ENCODE peak calls at places on chromosomes 2 and 18, in seven cellular contexts. One of them, this sample, is unnamed.

GRCh38 chr18:51171208-51171607 is 26.3 kb downstream of the MEX3C start:
- DNase-seq in neuronal stem cell: no peak
- DNase-seq in IMR-90: no peak
- DNase-seq in H9: no peak
- DNase-seq in H1: no peak
- DNase-seq in mesendoderm: no peak
- DNase-seq in mesenchymal stem cell: no peak
- DNase-seq in this sample: no peak

GRCh38 chr18:13438507-13439056 is 220.0 kb downstream of the LDLRAD4 start:
- DNase-seq in neuronal stem cell: no peak
- DNase-seq in IMR-90: no peak
- DNase-seq in H9: no peak
- DNase-seq in H1: no peak
- DNase-seq in mesendoderm: no peak
- DNase-seq in mesenchymal stem cell: no peak
- DNase-seq in this sample: no peak

GRCh38 chr2:71671203-71671602 is 217.8 kb downstream of the DYSF start:
- DNase-seq in neuronal stem cell: no peak
- DNase-seq in IMR-90: no peak
- DNase-seq in H9: peak; percentile 13
- DNase-seq in H1: no peak
- DNase-seq in mesendoderm: no peak
- DNase-seq in mesenchymal stem cell: no peak
- DNase-seq in this sample: no peak

GRCh38 chr18:62578980-62579511 is 56.2 kb downstream of the ZCCHC2 start:
- DNase-seq in neuronal stem cell: no peak
- DNase-seq in IMR-90: no peak
- DNase-seq in H9: no peak
- DNase-seq in H1: no peak
- DNase-seq in mesendoderm: no peak
- DNase-seq in mesenchymal stem cell: no peak
- DNase-seq in this sample: no peak

GRCh38 chr18:26159353-26159752 is 25.7 kb downstream of the PSMA8 start:
- DNase-seq in neuronal stem cell: no peak
- DNase-seq in IMR-90: no peak
- DNase-seq in H9: no peak
- DNase-seq in H1: no peak
- DNase-seq in mesendoderm: no peak
- DNase-seq in mesenchymal stem cell: no peak
- DNase-seq in this sample: no peak

GRCh38 chr2:18077724-18078123 is 199.3 kb downstream of the KCNS3 start:
- DNase-seq in neuronal stem cell: no peak
- DNase-seq in IMR-90: peak; percentile 69
- DNase-seq in H9: no peak
- DNase-seq in H1: no peak
- DNase-seq in mesendoderm: no peak
- DNase-seq in mesenchymal stem cell: peak; percentile 83
- DNase-seq in this sample: no peak

GRCh38 chr2:217804786-217805678 is 197.8 kb downstream of the TNS1 start:
- DNase-seq in neuronal stem cell: no peak
- DNase-seq in IMR-90: no peak
- DNase-seq in H9: no peak
- DNase-seq in H1: no peak
- DNase-seq in mesendoderm: peak; percentile 43
- DNase-seq in mesenchymal stem cell: peak; percentile 22
- DNase-seq in this sample: no peak

GRCh38 chr2:30234180-30234971 is 3.0 kb downstream of the LBH start:
- DNase-seq in neuronal stem cell: no peak
- DNase-seq in IMR-90: peak; percentile 96
- DNase-seq in H9: no peak
- DNase-seq in H1: no peak
- DNase-seq in mesendoderm: peak; percentile 97
- DNase-seq in mesenchymal stem cell: peak; percentile 76
- DNase-seq in this sample: peak; percentile 58

GRCh38 chr2:219125886-219126270 is 34.7 kb downstream of the NHEJ1 start:
- DNase-seq in neuronal stem cell: no peak
- DNase-seq in IMR-90: no peak
- DNase-seq in H9: no peak
- DNase-seq in H1: no peak
- DNase-seq in mesendoderm: no peak
- DNase-seq in mesenchymal stem cell: no peak
- DNase-seq in this sample: no peak

GRCh38 chr2:25411281-25411680 is 69.6 kb upstream of the DNMT3A start:
- DNase-seq in neuronal stem cell: no peak
- DNase-seq in IMR-90: no peak
- DNase-seq in H9: no peak
- DNase-seq in H1: no peak
- DNase-seq in mesendoderm: no peak
- DNase-seq in mesenchymal stem cell: no peak
- DNase-seq in this sample: no peak

GRCh38 chr18:51537487-51537886 is 340.0 kb upstream of the MEX3C start:
- DNase-seq in neuronal stem cell: peak; percentile 2
- DNase-seq in IMR-90: no peak
- DNase-seq in H9: peak; percentile 78
- DNase-seq in H1: peak; percentile 27
- DNase-seq in mesendoderm: peak; percentile 75
- DNase-seq in mesenchymal stem cell: peak; percentile 24
- DNase-seq in this sample: peak; percentile 4

GRCh38 chr2:27356056-27356381 is 545 bp downstream of the GTF3C2 start:
- DNase-seq in neuronal stem cell: no peak
- DNase-seq in IMR-90: peak; percentile 53
- DNase-seq in H9: no peak
- DNase-seq in H1: no peak
- DNase-seq in mesendoderm: peak; percentile 76
- DNase-seq in mesenchymal stem cell: peak; percentile 83
- DNase-seq in this sample: peak; percentile 35

GRCh38 chr2:121388371-121388770 is 103.4 kb upstream of the TFCP2L1 start:
- DNase-seq in neuronal stem cell: no peak
- DNase-seq in IMR-90: no peak
- DNase-seq in H9: no peak
- DNase-seq in H1: no peak
- DNase-seq in mesendoderm: no peak
- DNase-seq in mesenchymal stem cell: no peak
- DNase-seq in this sample: no peak

GRCh38 chr18:64097497-64097896 is 51.4 kb downstream of the LINC00305 start:
- DNase-seq in neuronal stem cell: no peak
- DNase-seq in IMR-90: no peak
- DNase-seq in H9: no peak
- DNase-seq in H1: no peak
- DNase-seq in mesendoderm: no peak
- DNase-seq in mesenchymal stem cell: no peak
- DNase-seq in this sample: no peak

GRCh38 chr2:226461981-226462380 is 337.6 kb downstream of the IRS1 start:
- DNase-seq in neuronal stem cell: no peak
- DNase-seq in IMR-90: no peak
- DNase-seq in H9: no peak
- DNase-seq in H1: no peak
- DNase-seq in mesendoderm: no peak
- DNase-seq in mesenchymal stem cell: no peak
- DNase-seq in this sample: no peak

GRCh38 chr18:32930695-32931301 is 158.0 kb upstream of the KLHL14 start:
- DNase-seq in neuronal stem cell: peak; percentile 9
- DNase-seq in IMR-90: peak; percentile 60
- DNase-seq in H9: no peak
- DNase-seq in H1: no peak
- DNase-seq in mesendoderm: peak; percentile 52
- DNase-seq in mesenchymal stem cell: peak; percentile 41
- DNase-seq in this sample: no peak

GRCh38 chr2:160209457-160209856 is 9.4 kb upstream of the ITGB6 start:
- DNase-seq in neuronal stem cell: no peak
- DNase-seq in IMR-90: peak; percentile 99
- DNase-seq in H9: no peak
- DNase-seq in H1: no peak
- DNase-seq in mesendoderm: no peak
- DNase-seq in mesenchymal stem cell: peak; percentile 96
- DNase-seq in this sample: peak; percentile 96

GRCh38 chr2:26274058-26274613 is 29.4 kb downstream of the HADHB start:
- DNase-seq in neuronal stem cell: no peak
- DNase-seq in IMR-90: peak; percentile 90
- DNase-seq in H9: no peak
- DNase-seq in H1: no peak
- DNase-seq in mesendoderm: no peak
- DNase-seq in mesenchymal stem cell: peak; percentile 95
- DNase-seq in this sample: peak; percentile 88

GRCh38 chr2:241226723-241227634 is 38.5 kb downstream of the ANO7 start:
- DNase-seq in neuronal stem cell: no peak
- DNase-seq in IMR-90: peak; percentile 15
- DNase-seq in H9: peak; percentile 52
- DNase-seq in H1: no peak
- DNase-seq in mesendoderm: no peak
- DNase-seq in mesenchymal stem cell: no peak
- DNase-seq in this sample: no peak

GRCh38 chr18:74418023-74418422 is 39.1 kb downstream of the DIPK1C start:
- DNase-seq in neuronal stem cell: no peak
- DNase-seq in IMR-90: no peak
- DNase-seq in H9: no peak
- DNase-seq in H1: no peak
- DNase-seq in mesendoderm: no peak
- DNase-seq in mesenchymal stem cell: no peak
- DNase-seq in this sample: no peak

GRCh38 chr18:41170346-41170745 is 784.7 kb upstream of the PIK3C3 start:
- DNase-seq in neuronal stem cell: no peak
- DNase-seq in IMR-90: peak; percentile 27
- DNase-seq in H9: no peak
- DNase-seq in H1: no peak
- DNase-seq in mesendoderm: no peak
- DNase-seq in mesenchymal stem cell: peak; percentile 24
- DNase-seq in this sample: no peak

GRCh38 chr2:17918789-17919188 is 40.3 kb downstream of the KCNS3 start:
- DNase-seq in neuronal stem cell: no peak
- DNase-seq in IMR-90: peak; percentile 13
- DNase-seq in H9: no peak
- DNase-seq in H1: no peak
- DNase-seq in mesendoderm: peak; percentile 73
- DNase-seq in mesenchymal stem cell: peak; percentile 10
- DNase-seq in this sample: no peak

GRCh38 chr2:14751581-14751980 is 119.1 kb downstream of the LRATD1 start:
- DNase-seq in neuronal stem cell: no peak
- DNase-seq in IMR-90: no peak
- DNase-seq in H9: no peak
- DNase-seq in H1: no peak
- DNase-seq in mesendoderm: no peak
- DNase-seq in mesenchymal stem cell: no peak
- DNase-seq in this sample: no peak
- H3K18ac ChIP-seq in neuronal stem cell: no peak overlapping the region
- H3K18ac ChIP-seq in IMR-90: no peak overlapping the region
- H3K18ac ChIP-seq in H9: no peak overlapping the region
- H3K18ac ChIP-seq in H1: no peak overlapping the region
- H3K18ac ChIP-seq in mesendoderm: no peak overlapping the region
- H3K18ac ChIP-seq in mesenchymal stem cell: no peak overlapping the region
- H3K18ac ChIP-seq in this sample: no peak overlapping the region

DNA sequence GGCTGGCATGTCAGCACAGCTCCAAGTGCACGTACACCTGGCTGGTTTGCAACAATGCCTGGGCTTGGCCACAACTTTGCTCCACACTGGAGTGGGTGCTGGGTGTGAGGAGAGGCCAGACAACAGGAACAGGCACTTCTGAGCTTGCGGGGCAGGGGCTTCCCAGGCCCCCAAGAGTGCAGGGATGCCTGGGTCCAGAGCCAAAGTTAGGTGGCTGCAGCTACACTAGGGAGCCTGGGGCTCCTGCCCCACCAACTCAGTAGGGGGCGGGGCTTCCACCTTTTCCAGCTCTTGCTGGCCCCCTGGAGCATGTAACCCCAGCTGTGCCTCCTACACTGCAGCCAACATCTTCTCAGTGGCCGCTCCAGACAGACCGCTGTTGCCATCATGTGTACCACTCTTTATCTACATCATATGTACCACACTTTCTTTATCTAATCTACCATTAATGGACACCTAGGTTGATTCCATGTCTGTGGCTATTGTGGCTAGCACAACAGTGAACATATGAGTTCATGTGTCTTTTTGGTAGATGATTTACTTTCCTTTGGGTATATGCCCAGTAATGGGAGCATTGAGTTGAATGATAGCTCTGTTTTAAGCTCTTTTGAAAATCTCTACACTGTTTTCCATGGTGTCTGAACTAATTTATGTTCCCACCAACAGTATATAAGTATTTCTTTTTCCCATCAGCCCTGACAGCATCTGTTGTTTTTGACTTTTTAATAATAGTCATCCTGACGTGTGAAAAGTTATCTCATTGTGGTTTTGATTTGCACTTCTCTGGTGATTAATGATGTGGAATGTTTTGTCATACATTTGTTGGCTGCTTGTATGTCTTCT is 87.9 kb downstream of the ZNF804A start:
- DNase-seq in neuronal stem cell: no peak
- DNase-seq in IMR-90: no peak
- DNase-seq in H9: peak; percentile 15
- DNase-seq in H1: no peak
- DNase-seq in mesendoderm: no peak
- DNase-seq in mesenchymal stem cell: peak; percentile 15
- DNase-seq in this sample: no peak
- H3K18ac ChIP-seq in neuronal stem cell: no peak overlapping the region
- H3K18ac ChIP-seq in IMR-90: no peak overlapping the region
- H3K18ac ChIP-seq in H9: no peak overlapping the region
- H3K18ac ChIP-seq in H1: no peak overlapping the region
- H3K18ac ChIP-seq in mesendoderm: no peak overlapping the region
- H3K18ac ChIP-seq in mesenchymal stem cell: no peak overlapping the region
- H3K18ac ChIP-seq in this sample: no peak overlapping the region

GRCh38 chr2:230738391-230738811 is 25.8 kb downstream of the CAB39 start:
- DNase-seq in neuronal stem cell: no peak
- DNase-seq in IMR-90: peak; percentile 63
- DNase-seq in H9: no peak
- DNase-seq in H1: no peak
- DNase-seq in mesendoderm: no peak
- DNase-seq in mesenchymal stem cell: peak; percentile 83
- DNase-seq in this sample: no peak
- H3K18ac ChIP-seq in neuronal stem cell: no peak overlapping the region
- H3K18ac ChIP-seq in IMR-90: no peak overlapping the region
- H3K18ac ChIP-seq in H9: no peak overlapping the region
- H3K18ac ChIP-seq in H1: no peak overlapping the region
- H3K18ac ChIP-seq in mesendoderm: no peak overlapping the region
- H3K18ac ChIP-seq in mesenchymal stem cell: no peak overlapping the region
- H3K18ac ChIP-seq in this sample: no peak overlapping the region

GRCh38 chr18:59383831-59384230 is 24.8 kb upstream of the LMAN1 start:
- DNase-seq in neuronal stem cell: peak; percentile 65
- DNase-seq in IMR-90: no peak
- DNase-seq in H9: no peak
- DNase-seq in H1: no peak
- DNase-seq in mesendoderm: no peak
- DNase-seq in mesenchymal stem cell: no peak
- DNase-seq in this sample: no peak

GRCh38 chr18:59385191-59385590 is 26.1 kb upstream of the LMAN1 start:
- DNase-seq in neuronal stem cell: no peak
- DNase-seq in IMR-90: no peak
- DNase-seq in H9: no peak
- DNase-seq in H1: no peak
- DNase-seq in mesendoderm: no peak
- DNase-seq in mesenchymal stem cell: no peak
- DNase-seq in this sample: no peak

GRCh38 chr18:59388180-59388579 is 29.1 kb upstream of the LMAN1 start:
- DNase-seq in neuronal stem cell: no peak
- DNase-seq in IMR-90: no peak
- DNase-seq in H9: no peak
- DNase-seq in H1: no peak
- DNase-seq in mesendoderm: no peak
- DNase-seq in mesenchymal stem cell: peak; percentile 8
- DNase-seq in this sample: no peak

GRCh38 chr18:59388817-59389216 is 29.8 kb upstream of the LMAN1 start:
- DNase-seq in neuronal stem cell: no peak
- DNase-seq in IMR-90: no peak
- DNase-seq in H9: no peak
- DNase-seq in H1: no peak
- DNase-seq in mesendoderm: no peak
- DNase-seq in mesenchymal stem cell: no peak
- DNase-seq in this sample: no peak

GRCh38 chr18:59386909-59387515 is 27.9 kb upstream of the LMAN1 start:
- DNase-seq in neuronal stem cell: peak; percentile 83
- DNase-seq in IMR-90: no peak
- DNase-seq in H9: peak; percentile 53
- DNase-seq in H1: peak; percentile 33
- DNase-seq in mesendoderm: peak; percentile 91
- DNase-seq in mesenchymal stem cell: no peak
- DNase-seq in this sample: no peak
- H3K18ac ChIP-seq in neuronal stem cell: no peak overlapping the region
- H3K18ac ChIP-seq in IMR-90: no peak overlapping the region
- H3K18ac ChIP-seq in H9: no peak overlapping the region
- H3K18ac ChIP-seq in H1: no peak overlapping the region
- H3K18ac ChIP-seq in mesendoderm: no peak overlapping the region
- H3K18ac ChIP-seq in mesenchymal stem cell: no peak overlapping the region
- H3K18ac ChIP-seq in this sample: no peak overlapping the region

This sample was measured in trophoblast cell.